ENCODE peak calls at places on chromosome 5, in nine cellular contexts. P, A, J, U, X, E, O, N and R are unnamed samples.

GRCh38 chr5:24183941-24184340 is 460.8 kb downstream of the CDH10 start:
- DNase-seq in P (no peak), A (no peak), J (no peak), U (peak), X (no peak), E (peak), O (no peak), N (no peak), R (no peak)

GRCh38 chr5:180080670-180081280 is 9.2 kb upstream of the RNF130 start:
- DNase-seq in P (no peak), A (no peak), J (no peak), U (no peak), X (no peak), E (no peak), O (peak), N (no peak), R (peak)

GRCh38 chr5:103289024-103289423 is 30.5 kb downstream of the MACIR start:
- DNase-seq in P (no peak), A (no peak), J (no peak), U (no peak), X (no peak), E (no peak), O (no peak), N (no peak), R (no peak)

GRCh38 chr5:112656456-112656855 is 81.2 kb upstream of the APC start:
- DNase-seq in P (no peak), A (no peak), J (no peak), U (no peak), X (no peak), E (no peak), O (no peak), N (no peak), R (no peak)

GRCh38 chr5:21573915-21574314 is 1279.2 kb downstream of the CDH12 start:
- DNase-seq in P (no peak), A (no peak), J (peak), U (no peak), X (no peak), E (no peak), O (no peak), N (no peak), R (no peak)

GRCh38 chr5:142888469-142889085 is 118.4 kb downstream of the ARHGAP26 start:
- DNase-seq in P (peak), A (no peak), J (peak), U (peak), X (peak), E (peak), O (no peak), N (no peak), R (no peak)

GRCh38 chr5:121430538-121430937 is 421.1 kb upstream of the FTMT start:
- DNase-seq in P (no peak), A (no peak), J (no peak), U (no peak), X (no peak), E (peak), O (no peak), N (no peak), R (no peak)

GRCh38 chr5:31193591-31194457 is at the start of gene CDH6:
- DNase-seq in P (peak), A (peak), J (peak), U (peak), X (no peak), E (peak), O (no peak), N (peak), R (peak)

GRCh38 chr5:94744906-94745305 is 126.4 kb downstream of the SLF1 start:
- DNase-seq in P (no peak), A (no peak), J (no peak), U (no peak), X (no peak), E (no peak), O (no peak), N (no peak), R (no peak)

GRCh38 chr5:161641444-161641843 is 44.1 kb upstream of the GABRA6 start:
- DNase-seq in P (no peak), A (no peak), J (no peak), U (no peak), X (no peak), E (no peak), O (no peak), N (no peak), R (no peak)

GRCh38 chr5:102536323-102536928 is 37.6 kb upstream of the SLCO6A1 start:
- DNase-seq in P (no peak), A (no peak), J (peak), U (peak), X (no peak), E (no peak), O (no peak), N (no peak), R (no peak)

GRCh38 chr5:96516631-96517071 is 83.6 kb upstream of the PCSK1 start:
- DNase-seq in P (no peak), A (no peak), J (no peak), U (peak), X (no peak), E (peak), O (no peak), N (no peak), R (no peak)

DNA sequence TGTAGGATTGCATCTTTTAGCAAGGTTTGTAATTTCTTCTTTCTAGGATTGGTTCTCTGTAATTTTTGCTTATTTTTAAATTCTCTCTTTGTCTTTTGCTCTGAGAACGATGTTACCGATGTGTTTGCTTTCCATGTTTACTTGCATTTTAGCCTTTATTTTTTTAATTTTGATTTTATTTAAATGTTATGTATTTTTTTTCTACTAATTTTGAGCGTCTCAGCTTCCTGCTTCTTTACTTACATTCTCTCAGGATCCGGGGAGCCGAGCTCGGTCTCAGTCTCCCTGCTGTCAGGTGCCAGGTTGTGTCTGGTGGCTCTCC is 20.9 kb downstream of the ANXA2R start:
- DNase-seq in P (no peak), A (no peak), J (no peak), U (no peak), X (no peak), E (peak), O (no peak), N (no peak), R (no peak)
- H3K27ac ChIP-seq in P (no peak), A (peak), J (peak), U (peak), X (peak), E (peak), O (peak), N (peak), R (peak)

GRCh38 chr5:114050087-114050486 is 311.8 kb upstream of the KCNN2 start:
- DNase-seq in P (no peak), A (no peak), J (no peak), U (no peak), X (no peak), E (no peak), O (no peak), N (no peak), R (no peak)

GRCh38 chr5:114055318-114055788 is 306.5 kb upstream of the KCNN2 start:
- DNase-seq in P (peak), A (peak), J (peak), U (peak), X (no peak), E (peak), O (no peak), N (peak), R (peak)

GRCh38 chr5:114053377-114053776 is 308.5 kb upstream of the KCNN2 start:
- DNase-seq in P (no peak), A (no peak), J (no peak), U (no peak), X (no peak), E (no peak), O (no peak), N (no peak), R (no peak)

GRCh38 chr5:114055810-114056476 is 305.9 kb upstream of the KCNN2 start:
- DNase-seq in P (peak), A (peak), J (no peak), U (no peak), X (no peak), E (peak), O (no peak), N (no peak), R (peak)
- H3K4me3 ChIP-seq in P (peak), A (peak), J (peak), U (peak), X (no peak), E (peak), O (no peak), N (peak), R (peak)

DNA sequence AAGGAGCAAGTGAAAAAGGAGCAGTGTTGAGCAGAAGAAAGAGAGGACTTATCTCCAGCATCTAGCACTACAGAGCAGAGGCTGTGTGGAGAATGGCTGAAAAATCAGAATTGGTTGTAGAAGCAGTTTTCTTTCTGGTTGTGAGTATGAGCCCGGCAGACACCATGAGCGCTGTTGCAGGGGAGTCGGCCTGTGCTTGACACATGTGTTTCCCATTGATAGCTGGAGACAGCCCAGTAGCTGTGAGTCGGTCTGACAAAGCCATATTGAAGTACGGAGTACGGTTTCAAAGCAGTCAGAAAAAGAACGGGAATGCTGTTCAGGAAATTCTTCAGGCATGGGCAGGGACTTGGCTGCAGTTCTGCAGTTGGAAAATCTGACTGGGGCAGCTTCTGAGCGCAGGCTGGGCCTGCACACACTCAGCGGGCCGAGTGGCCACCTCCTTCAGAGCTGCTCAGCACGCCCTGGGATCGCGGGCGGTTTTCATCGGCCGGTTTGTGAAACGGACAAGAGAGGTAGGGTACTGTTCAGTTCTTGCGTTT is at the start of gene SGCD:
- DNase-seq in P (no peak), A (peak), J (no peak), U (peak), X (no peak), E (peak), O (no peak), N (peak), R (peak)
- H3K27ac ChIP-seq in P (no peak), A (peak), J (no peak), U (peak), X (no peak), E (peak), O (no peak), N (peak), R (no peak)

GRCh38 chr5:34553544-34553943 is 102.6 kb upstream of the RAI14 start:
- DNase-seq in P (no peak), A (no peak), J (no peak), U (no peak), X (no peak), E (no peak), O (no peak), N (no peak), R (no peak)

GRCh38 chr5:34552686-34553085 is 103.4 kb upstream of the RAI14 start:
- DNase-seq in P (no peak), A (no peak), J (no peak), U (peak), X (no peak), E (no peak), O (no peak), N (no peak), R (no peak)

GRCh38 chr5:34555699-34556513 is 100.2 kb upstream of the RAI14 start:
- DNase-seq in P (no peak), A (no peak), J (no peak), U (no peak), X (no peak), E (no peak), O (no peak), N (no peak), R (no peak)

GRCh38 chr5:34554656-34555055 is 101.5 kb upstream of the RAI14 start:
- DNase-seq in P (no peak), A (no peak), J (no peak), U (no peak), X (no peak), E (no peak), O (no peak), N (no peak), R (no peak)

DNA sequence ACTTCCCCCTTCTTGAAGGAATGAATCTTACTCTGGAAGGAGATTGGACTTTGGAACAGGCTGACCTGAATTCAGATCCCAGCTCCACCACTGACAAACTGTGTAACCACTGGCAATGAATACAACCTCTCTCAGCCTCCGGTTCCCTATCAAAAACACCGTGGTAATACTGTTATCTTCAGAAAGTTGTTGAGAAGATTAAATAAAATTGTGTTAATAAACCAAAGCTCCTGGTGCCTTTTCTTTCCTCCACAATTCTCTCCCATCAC is 99.7 kb upstream of the RAI14 start:
- DNase-seq in P (no peak), A (no peak), J (no peak), U (no peak), X (no peak), E (no peak), O (no peak), N (no peak), R (no peak)
- H3K4me3 ChIP-seq in P (no peak), A (no peak), J (no peak), U (no peak), X (no peak), E (no peak), O (no peak), N (no peak), R (no peak)